ENCODE peak calls at places on chromosomes 11 and 22, in four cellular contexts. B is right atrium auricular region, O is astrocyte of the spinal cord, M is body of pancreas. S is an unnamed sample.

GRCh38 chr11:2837096-2837601 is 48.4 kb downstream of the CDKN1C start:
- DNase-seq in B (peak; percentile 82), O (no peak), M (peak; percentile 40), S (peak; percentile 48)

GRCh38 chr22:29072193-29072978 is 449 bp upstream of the KREMEN1 start:
- DNase-seq in B (peak; percentile 80), O (peak; percentile 32), M (peak; percentile 98), S (peak; percentile 90)

GRCh38 chr11:133618500-133618899 is 86.2 kb upstream of the OPCML start:
- DNase-seq in B (no peak), O (no peak), M (no peak), S (no peak)

GRCh38 chr22:43142881-43143562 is at the start of gene MCAT:
- DNase-seq in B (peak; percentile 83), O (peak; percentile 76), M (peak; percentile 85), S (peak; percentile 55)

GRCh38 chr11:45827123-45827522 is 20.2 kb upstream of the CRY2 start:
- DNase-seq in B (no peak), O (no peak), M (no peak), S (no peak)

GRCh38 chr22:46596032-46596441 is 24.1 kb upstream of the GRAMD4 start:
- DNase-seq in B (peak; percentile 88), O (no peak), M (no peak), S (peak; percentile 34)

GRCh38 chr22:25747245-25747944 is 5.4 kb downstream of the MYO18B start:
- DNase-seq in B (peak; percentile 75), O (peak; percentile 96), M (peak; percentile 29), S (no peak)

GRCh38 chr11:75133976-75134375 is 16.9 kb upstream of the SLCO2B1 start:
- DNase-seq in B (no peak), O (no peak), M (no peak), S (no peak)

GRCh38 chr11:2206291-2206690 is 34.7 kb upstream of the TH start:
- DNase-seq in B (no peak), O (no peak), M (peak; percentile 2), S (peak; percentile 4)

GRCh38 chr11:113546757-113547507 is 71.7 kb upstream of the DRD2 start:
- DNase-seq in B (no peak), O (peak; percentile 83), M (no peak), S (no peak)

GRCh38 chr22:27270818-27271510 is 530.6 kb downstream of the MN1 start:
- DNase-seq in B (no peak), O (no peak), M (no peak), S (no peak)

GRCh38 chr11:15744693-15745092 is 611.7 kb downstream of the SOX6 start:
- DNase-seq in B (no peak), O (no peak), M (no peak), S (no peak)

GRCh38 chr22:49671331-49672012 is 156.2 kb downstream of the BRD1 start:
- DNase-seq in B (no peak), O (no peak), M (peak; percentile 7), S (no peak)

GRCh38 chr11:20627026-20627425 is 27.6 kb downstream of the SLC6A5 start:
- DNase-seq in B (no peak), O (no peak), M (no peak), S (no peak)

GRCh38 chr11:115530752-115531151 is 26.5 kb upstream of the CADM1 start:
- DNase-seq in B (no peak), O (no peak), M (no peak), S (no peak)

GRCh38 chr11:115257286-115258077 is 246.7 kb downstream of the CADM1 start:
- DNase-seq in B (no peak), O (no peak), M (no peak), S (no peak)

GRCh38 chr22:36381513-36382079 is 6.2 kb downstream of the MYH9 start:
- DNase-seq in B (no peak), O (no peak), M (no peak), S (no peak)

GRCh38 chr11:78325274-78325781 is 92.3 kb downstream of the GAB2 start:
- DNase-seq in B (no peak), O (no peak), M (no peak), S (no peak)

GRCh38 chr11:22707119-22707899 is 40.9 kb downstream of the GAS2 start:
- DNase-seq in B (no peak), O (no peak), M (no peak), S (no peak)

GRCh38 chr11:12772324-12772723 is 98.1 kb downstream of the TEAD1 start:
- DNase-seq in B (no peak), O (no peak), M (no peak), S (no peak)

GRCh38 chr11:111299111-111300026 is 1.0 kb downstream of the POU2AF3 start:
- DNase-seq in B (no peak), O (peak; percentile 25), M (peak; percentile 77), S (peak; percentile 70)

GRCh38 chr11:63504933-63505586 is 824 bp upstream of the LGALS12 start:
- DNase-seq in B (no peak), O (no peak), M (peak; percentile 86), S (no peak)

GRCh38 chr11:70568504-70569172 is 170.3 kb downstream of the CTTN start:
- DNase-seq in B (peak; percentile 73), O (peak; percentile 33), M (no peak), S (peak; percentile 54)

GRCh38 chr11:117999354-117999993 is 13.3 kb downstream of the IL10RA start:
- DNase-seq in B (no peak), O (no peak), M (no peak), S (no peak)

GRCh38 chr11:83292709-83293435 is 6.7 kb upstream of the CCDC90B start:
- DNase-seq in B (no peak), O (peak; percentile 67), M (peak; percentile 22), S (no peak)

GRCh38 chr11:120335596-120335927 is 651 bp upstream of the ARHGEF12 start:
- DNase-seq in B (no peak), O (no peak), M (no peak), S (no peak)

GRCh38 chr11:111834432-111835163 is 36.8 kb downstream of the ALG9 start:
- DNase-seq in B (no peak), O (no peak), M (no peak), S (no peak)

GRCh38 chr22:48898524-48899377 is 928.9 kb downstream of the BRD1 start:
- DNase-seq in B (peak; percentile 26), O (no peak), M (no peak), S (peak; percentile 21)

GRCh38 chr11:72084960-72085359 is 4.3 kb downstream of the LRRC51 start:
- DNase-seq in B (no peak), O (no peak), M (no peak), S (no peak)

GRCh38 chr22:44881624-44882023 is 128.2 kb downstream of the PHF21B start:
- DNase-seq in B (no peak), O (no peak), M (no peak), S (no peak)

GRCh38 chr11:33531743-33532181 is 168.9 kb downstream of the C11orf91 start:
- DNase-seq in B (no peak), O (peak; percentile 83), M (no peak), S (no peak)

GRCh38 chr11:15864021-15864805 is 492.1 kb downstream of the SOX6 start:
- DNase-seq in B (no peak), O (no peak), M (no peak), S (no peak)

GRCh38 chr11:134407321-134407828 is 4.7 kb downstream of the B3GAT1 start:
- DNase-seq in B (no peak), O (no peak), M (no peak), S (no peak)

GRCh38 chr11:103889679-103890078 is 146.8 kb upstream of the DDI1 start:
- DNase-seq in B (no peak), O (no peak), M (no peak), S (no peak)

DNA sequence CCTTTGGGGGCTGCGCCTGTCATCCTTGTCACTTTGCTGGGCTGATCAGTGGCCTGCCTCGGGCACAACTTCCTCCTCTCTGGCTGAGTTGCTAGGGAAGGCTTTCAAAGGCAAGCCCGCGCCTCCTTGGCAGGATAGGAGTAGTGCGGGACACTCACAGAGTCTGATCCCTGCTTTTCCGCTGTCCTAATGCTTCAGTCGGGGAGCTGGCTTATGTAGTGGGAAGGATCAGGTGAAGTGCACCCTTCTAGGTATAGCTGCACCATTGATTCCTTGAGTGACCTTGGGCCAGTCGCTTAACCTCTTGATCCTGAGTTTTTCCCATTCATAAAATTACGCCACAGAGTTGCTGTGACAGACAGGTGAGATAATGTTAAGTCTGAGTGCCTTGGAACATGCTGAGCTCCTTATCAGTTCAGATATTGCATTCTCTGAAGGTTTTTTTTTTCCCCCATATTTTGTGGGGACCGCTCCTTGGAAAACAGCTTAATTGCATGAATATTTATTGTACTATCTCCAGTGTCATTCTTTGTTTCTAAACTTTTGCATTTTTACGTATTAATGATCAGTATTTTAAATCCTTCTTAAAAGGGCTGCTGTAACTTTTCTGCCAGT is 943 bp downstream of the IPO7 start:
- DNase-seq in B (no peak), O (no peak), M (no peak), S (no peak)
- TF ChIP-seq CTCF in B (no peak), O (no peak), M (no peak), S (no peak)

GRCh38 chr11:128553662-128554392 is 33.5 kb downstream of the ETS1 start:
- DNase-seq in B (no peak), O (peak; percentile 32), M (no peak), S (no peak)
- TF ChIP-seq CTCF in B (peak; percentile 50), O (peak; percentile 23), M (no peak), S (no peak)

GRCh38 chr11:84549221-84549620 is 1077.9 kb downstream of the DLG2 start:
- DNase-seq in B (no peak), O (peak; percentile 40), M (no peak), S (no peak)

GRCh38 chr11:84541711-84542340 is 1085.3 kb downstream of the DLG2 start:
- DNase-seq in B (no peak), O (peak; percentile 66), M (no peak), S (no peak)

DNA sequence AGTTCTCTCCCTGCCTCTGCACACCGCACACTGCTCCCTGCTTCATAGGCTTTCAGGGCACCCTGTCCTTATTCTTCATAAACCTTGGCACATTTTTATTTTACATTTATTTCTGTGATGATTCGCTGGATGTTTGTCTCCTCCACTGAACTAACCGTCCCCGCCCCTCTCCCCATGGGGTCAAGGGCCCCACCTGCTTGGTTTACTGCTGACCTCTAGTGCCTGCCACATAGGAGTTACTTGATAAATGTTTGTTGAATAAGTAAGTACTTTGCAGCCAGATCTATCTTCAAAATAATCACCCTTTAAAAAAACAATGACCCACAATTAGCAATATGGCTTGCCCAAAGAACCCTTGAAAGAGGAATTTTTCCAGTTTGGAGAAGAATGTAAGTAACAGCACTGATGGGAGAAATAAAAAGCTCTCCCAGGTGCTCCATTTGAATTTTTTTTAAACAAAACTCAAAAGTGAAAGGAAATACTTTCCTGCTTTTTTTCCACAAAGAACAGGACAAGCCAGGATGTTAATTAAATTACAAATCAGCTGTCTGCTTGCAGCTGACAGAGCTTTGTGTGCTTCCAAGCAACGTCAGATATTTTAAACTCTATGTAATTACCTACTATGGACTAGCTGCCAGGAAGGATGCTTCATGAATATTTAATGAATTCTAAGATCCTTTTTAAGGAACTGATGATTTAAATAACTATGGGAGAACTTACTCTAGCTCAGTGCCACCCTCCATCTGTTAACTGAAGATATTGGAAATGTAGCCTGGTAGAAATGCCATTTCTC is 1083.6 kb downstream of the DLG2 start:
- DNase-seq in B (no peak), O (no peak), M (no peak), S (no peak)
- TF ChIP-seq CTCF in B (no peak), O (no peak), M (no peak), S (no peak)

DNA sequence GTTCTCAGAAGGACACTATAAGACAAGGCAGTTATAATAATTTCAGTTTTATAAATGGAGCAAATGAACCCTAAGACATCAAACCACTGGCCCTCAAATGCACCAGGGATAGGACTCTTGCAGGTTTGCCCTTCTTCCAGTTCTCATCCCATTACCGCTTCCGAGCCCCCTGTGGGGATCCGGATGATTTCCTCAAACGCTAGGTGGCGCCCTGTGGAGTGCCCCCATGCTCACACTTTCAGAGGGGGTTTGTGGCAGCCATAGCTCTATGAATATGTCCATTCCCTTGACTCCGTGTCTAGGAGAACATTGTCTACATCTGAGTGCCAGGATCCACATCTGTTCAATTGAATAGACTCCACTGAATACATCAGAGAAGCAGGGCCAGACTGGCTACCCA is 816.3 kb downstream of the NTM start:
- DNase-seq in B (no peak), O (no peak), M (no peak), S (peak; percentile 38)
- TF ChIP-seq CTCF in B (peak; percentile 27), O (peak; percentile 31), M (no peak), S (peak; percentile 34)